ENCODE peak calls at places on chromosomes 13 and 19, in five cellular contexts. One of them, this sample, is unnamed.

GRCh38 chr13:72696590-72696989 is 30.8 kb downstream of the MZT1 start:
- DNase-seq in CD4-positive, alpha-beta T cell: no peak
- DNase-seq in kidney tubule cell: peak
- DNase-seq in GM12892: no peak
- DNase-seq in 8988T: no peak
- DNase-seq in this sample: peak

GRCh38 chr19:19460258-19460731 is 54.8 kb downstream of the GATAD2A start:
- DNase-seq in GM12892: no peak
- DNase-seq in 8988T: no peak
- DNase-seq in kidney tubule cell: no peak
- DNase-seq in CD4-positive, alpha-beta T cell: no peak
- DNase-seq in this sample: no peak

GRCh38 chr19:22052644-22053013 is 345 bp downstream of the ZNF257 start:
- DNase-seq in kidney tubule cell: no peak
- DNase-seq in CD4-positive, alpha-beta T cell: no peak
- DNase-seq in 8988T: no peak
- DNase-seq in GM12892: no peak
- DNase-seq in this sample: no peak

GRCh38 chr13:113216165-113217056 is 7.0 kb downstream of the CUL4A start:
- DNase-seq in CD4-positive, alpha-beta T cell: no peak
- DNase-seq in GM12892: no peak
- DNase-seq in kidney tubule cell: peak
- DNase-seq in 8988T: peak
- DNase-seq in this sample: peak

GRCh38 chr19:737591-738093 is 13.3 kb upstream of the MISP start:
- DNase-seq in 8988T: peak
- DNase-seq in CD4-positive, alpha-beta T cell: peak
- DNase-seq in GM12892: peak
- DNase-seq in kidney tubule cell: peak
- DNase-seq in this sample: no peak

GRCh38 chr19:49387936-49388372 is at the start of gene KASH5:
- DNase-seq in GM12892: no peak
- DNase-seq in kidney tubule cell: peak
- DNase-seq in 8988T: no peak
- DNase-seq in CD4-positive, alpha-beta T cell: peak
- DNase-seq in this sample: peak

GRCh38 chr13:33992891-33993336 is 175.0 kb downstream of the RFC3 start:
- DNase-seq in GM12892: no peak
- DNase-seq in CD4-positive, alpha-beta T cell: no peak
- DNase-seq in kidney tubule cell: no peak
- DNase-seq in 8988T: no peak
- DNase-seq in this sample: no peak

GRCh38 chr19:55076321-55076720 is 652 bp downstream of the EPS8L1 start:
- DNase-seq in CD4-positive, alpha-beta T cell: no peak
- DNase-seq in GM12892: no peak
- DNase-seq in 8988T: no peak
- DNase-seq in kidney tubule cell: no peak
- DNase-seq in this sample: no peak

GRCh38 chr13:106475852-106476251 is 59.6 kb downstream of the EFNB2 start:
- DNase-seq in CD4-positive, alpha-beta T cell: no peak
- DNase-seq in kidney tubule cell: no peak
- DNase-seq in 8988T: no peak
- DNase-seq in GM12892: no peak
- DNase-seq in this sample: peak

GRCh38 chr19:48999481-49000325 is 6.0 kb downstream of the RUVBL2 start:
- DNase-seq in kidney tubule cell: peak
- DNase-seq in GM12892: no peak
- DNase-seq in CD4-positive, alpha-beta T cell: peak
- DNase-seq in 8988T: no peak
- DNase-seq in this sample: peak

GRCh38 chr19:6181119-6181518 is 45.7 kb downstream of the ACSBG2 start:
- DNase-seq in 8988T: no peak
- DNase-seq in GM12892: no peak
- DNase-seq in kidney tubule cell: no peak
- DNase-seq in CD4-positive, alpha-beta T cell: no peak
- DNase-seq in this sample: no peak

GRCh38 chr13:113058988-113059850 is 46.4 kb upstream of the F7 start:
- DNase-seq in GM12892: no peak
- DNase-seq in 8988T: no peak
- DNase-seq in CD4-positive, alpha-beta T cell: no peak
- DNase-seq in kidney tubule cell: no peak
- DNase-seq in this sample: no peak

GRCh38 chr13:29458419-29458818 is 137.1 kb downstream of the SLC7A1 start:
- DNase-seq in CD4-positive, alpha-beta T cell: no peak
- DNase-seq in kidney tubule cell: peak
- DNase-seq in 8988T: no peak
- DNase-seq in GM12892: no peak
- DNase-seq in this sample: no peak

GRCh38 chr13:50357586-50358118 is 342.4 kb downstream of the KCNRG start:
- DNase-seq in GM12892: no peak
- DNase-seq in kidney tubule cell: peak
- DNase-seq in CD4-positive, alpha-beta T cell: no peak
- DNase-seq in 8988T: no peak
- DNase-seq in this sample: peak

GRCh38 chr19:10344780-10345179 is 5.4 kb upstream of the ICAM3 start:
- DNase-seq in kidney tubule cell: no peak
- DNase-seq in 8988T: no peak
- DNase-seq in GM12892: no peak
- DNase-seq in CD4-positive, alpha-beta T cell: no peak
- DNase-seq in this sample: no peak

GRCh38 chr13:68715651-68716050 is 1392.0 kb upstream of the ATXN8OS start:
- DNase-seq in GM12892: no peak
- DNase-seq in kidney tubule cell: no peak
- DNase-seq in 8988T: no peak
- DNase-seq in CD4-positive, alpha-beta T cell: no peak
- DNase-seq in this sample: no peak

GRCh38 chr13:106961219-106961618 is 393.3 kb upstream of the ARGLU1 start:
- DNase-seq in GM12892: no peak
- DNase-seq in CD4-positive, alpha-beta T cell: no peak
- DNase-seq in kidney tubule cell: peak
- DNase-seq in 8988T: no peak
- DNase-seq in this sample: peak

GRCh38 chr19:48637948-48638830 is 1.0 kb upstream of the DBP start:
- DNase-seq in kidney tubule cell: peak
- DNase-seq in CD4-positive, alpha-beta T cell: peak
- DNase-seq in GM12892: peak
- DNase-seq in 8988T: peak
- DNase-seq in this sample: peak

This sample was measured in renal cortical epithelial cell.